ENCODE peak calls at places on chromosomes 6 and 20, in eight cellular contexts. One of them, this sample, is unnamed.

GRCh38 chr6:157646012-157646411 is 177.0 kb upstream of the SNX9 start:
- DNase-seq in T-helper 2 cell: no peak
- DNase-seq in activated effector memory CD4-positive, alpha-beta T cell treated with Interleukin-2 at 50 U/mL for 16 hours: no peak
- DNase-seq in iris pigment epithelial cell: no peak
- DNase-seq in occipital lobe: no peak
- DNase-seq in AG09309: no peak
- DNase-seq in RPMI7951: no peak
- DNase-seq in psoas muscle: no peak
- DNase-seq in this sample: no peak

GRCh38 chr6:139433647-139434419 is 59.4 kb upstream of the CITED2 start:
- DNase-seq in T-helper 2 cell: no peak
- DNase-seq in activated effector memory CD4-positive, alpha-beta T cell treated with Interleukin-2 at 50 U/mL for 16 hours: no peak
- DNase-seq in iris pigment epithelial cell: peak; percentile 26
- DNase-seq in occipital lobe: no peak
- DNase-seq in AG09309: no peak
- DNase-seq in RPMI7951: no peak
- DNase-seq in psoas muscle: no peak
- DNase-seq in this sample: peak; percentile 23

GRCh38 chr6:26331809-26332226 is 33.2 kb upstream of the BTN3A2 start:
- DNase-seq in T-helper 2 cell: no peak
- DNase-seq in activated effector memory CD4-positive, alpha-beta T cell treated with Interleukin-2 at 50 U/mL for 16 hours: no peak
- DNase-seq in iris pigment epithelial cell: no peak
- DNase-seq in occipital lobe: no peak
- DNase-seq in AG09309: no peak
- DNase-seq in RPMI7951: no peak
- DNase-seq in psoas muscle: no peak
- DNase-seq in this sample: no peak

GRCh38 chr20:55540013-55540412 is 465.3 kb downstream of the CBLN4 start:
- DNase-seq in T-helper 2 cell: no peak
- DNase-seq in activated effector memory CD4-positive, alpha-beta T cell treated with Interleukin-2 at 50 U/mL for 16 hours: no peak
- DNase-seq in iris pigment epithelial cell: no peak
- DNase-seq in occipital lobe: no peak
- DNase-seq in AG09309: no peak
- DNase-seq in RPMI7951: no peak
- DNase-seq in psoas muscle: no peak
- DNase-seq in this sample: no peak

GRCh38 chr6:134529921-134530320 is 212.0 kb upstream of the SGK1 start:
- DNase-seq in T-helper 2 cell: no peak
- DNase-seq in activated effector memory CD4-positive, alpha-beta T cell treated with Interleukin-2 at 50 U/mL for 16 hours: no peak
- DNase-seq in iris pigment epithelial cell: peak; percentile 89
- DNase-seq in occipital lobe: no peak
- DNase-seq in AG09309: no peak
- DNase-seq in RPMI7951: peak; percentile 69
- DNase-seq in psoas muscle: no peak
- DNase-seq in this sample: peak; percentile 97

GRCh38 chr6:137866200-137866913 is 702 bp upstream of the TNFAIP3 start:
- DNase-seq in T-helper 2 cell: no peak
- DNase-seq in activated effector memory CD4-positive, alpha-beta T cell treated with Interleukin-2 at 50 U/mL for 16 hours: no peak
- DNase-seq in iris pigment epithelial cell: no peak
- DNase-seq in occipital lobe: peak; percentile 61
- DNase-seq in AG09309: no peak
- DNase-seq in RPMI7951: peak; percentile 53
- DNase-seq in psoas muscle: no peak
- DNase-seq in this sample: peak; percentile 66

GRCh38 chr6:164929155-164929977 is 380.0 kb downstream of the C6orf118 start:
- DNase-seq in T-helper 2 cell: no peak
- DNase-seq in activated effector memory CD4-positive, alpha-beta T cell treated with Interleukin-2 at 50 U/mL for 16 hours: no peak
- DNase-seq in iris pigment epithelial cell: no peak
- DNase-seq in occipital lobe: no peak
- DNase-seq in AG09309: no peak
- DNase-seq in RPMI7951: no peak
- DNase-seq in psoas muscle: no peak
- DNase-seq in this sample: no peak

GRCh38 chr20:59121714-59122376 is 41.8 kb upstream of the ZNF831 start:
- DNase-seq in T-helper 2 cell: no peak
- DNase-seq in activated effector memory CD4-positive, alpha-beta T cell treated with Interleukin-2 at 50 U/mL for 16 hours: no peak
- DNase-seq in iris pigment epithelial cell: no peak
- DNase-seq in occipital lobe: no peak
- DNase-seq in AG09309: no peak
- DNase-seq in RPMI7951: no peak
- DNase-seq in psoas muscle: no peak
- DNase-seq in this sample: no peak

GRCh38 chr20:40160151-40160550 is 528.9 kb downstream of the MAFB start:
- DNase-seq in T-helper 2 cell: no peak
- DNase-seq in activated effector memory CD4-positive, alpha-beta T cell treated with Interleukin-2 at 50 U/mL for 16 hours: no peak
- DNase-seq in iris pigment epithelial cell: peak; percentile 42
- DNase-seq in occipital lobe: no peak
- DNase-seq in AG09309: peak; percentile 1
- DNase-seq in RPMI7951: peak; percentile 61
- DNase-seq in psoas muscle: peak; percentile 39
- DNase-seq in this sample: no peak

GRCh38 chr6:142867355-142867801 is 77.6 kb downstream of the HIVEP2 start:
- DNase-seq in T-helper 2 cell: no peak
- DNase-seq in activated effector memory CD4-positive, alpha-beta T cell treated with Interleukin-2 at 50 U/mL for 16 hours: no peak
- DNase-seq in iris pigment epithelial cell: peak; percentile 71
- DNase-seq in occipital lobe: no peak
- DNase-seq in AG09309: no peak
- DNase-seq in RPMI7951: no peak
- DNase-seq in psoas muscle: no peak
- DNase-seq in this sample: peak; percentile 64

GRCh38 chr6:32096394-32097258 is 12.5 kb downstream of the TNXB start:
- DNase-seq in T-helper 2 cell: no peak
- DNase-seq in activated effector memory CD4-positive, alpha-beta T cell treated with Interleukin-2 at 50 U/mL for 16 hours: no peak
- DNase-seq in iris pigment epithelial cell: no peak
- DNase-seq in occipital lobe: no peak
- DNase-seq in AG09309: no peak
- DNase-seq in RPMI7951: no peak
- DNase-seq in psoas muscle: peak; percentile 50
- DNase-seq in this sample: no peak

GRCh38 chr6:13513606-13514502 is 26.5 kb upstream of the GFOD1 start:
- DNase-seq in T-helper 2 cell: no peak
- DNase-seq in activated effector memory CD4-positive, alpha-beta T cell treated with Interleukin-2 at 50 U/mL for 16 hours: no peak
- DNase-seq in iris pigment epithelial cell: no peak
- DNase-seq in occipital lobe: no peak
- DNase-seq in AG09309: no peak
- DNase-seq in RPMI7951: no peak
- DNase-seq in psoas muscle: no peak
- DNase-seq in this sample: peak; percentile 48